ENCODE peak calls at places on chromosome 4, in four cellular contexts. K is fibroblast of the conjunctiva; E is coronary artery; N is central memory CD8-positive, alpha-beta T cell. X is an unnamed sample.

GRCh38 chr4:183171484-183172267 is 72.6 kb downstream of the WWC2 start:
- DNase-seq in N (no peak), K (no peak), E (no peak), X (no peak)

GRCh38 chr4:33162122-33162521 is 2442.0 kb downstream of the PCDH7 start:
- DNase-seq in K (no peak), N (no peak), E (no peak), X (no peak)

GRCh38 chr4:22457348-22457747 is 58.5 kb downstream of the ADGRA3 start:
- DNase-seq in K (no peak), E (no peak), N (no peak), X (no peak)

GRCh38 chr4:84814100-84814750 is 152.3 kb downstream of the WDFY3 start:
- DNase-seq in E (no peak), N (no peak), K (peak; percentile 75), X (peak; percentile 15)

GRCh38 chr4:113094802-113095201 is 45.3 kb downstream of the ANK2 start:
- DNase-seq in N (no peak), E (no peak), K (peak; percentile 13), X (no peak)

GRCh38 chr4:91961504-91961903 is 342.3 kb upstream of the GRID2 start:
- DNase-seq in N (no peak), K (no peak), E (no peak), X (no peak)

GRCh38 chr4:109067509-109068205 is 234.8 kb downstream of the COL25A1 start:
- DNase-seq in E (no peak), K (peak; percentile 64), N (no peak), X (no peak)

GRCh38 chr4:177349191-177349590 is 39.5 kb downstream of the NEIL3 start:
- DNase-seq in N (no peak), E (no peak), K (no peak), X (no peak)

GRCh38 chr4:84547211-84547610 is 35.7 kb upstream of the CDS1 start:
- DNase-seq in N (no peak), E (no peak), K (no peak), X (no peak)

GRCh38 chr4:7430368-7430964 is 4.3 kb downstream of the PSAPL1 start:
- DNase-seq in K (no peak), N (no peak), E (no peak), X (no peak)

GRCh38 chr4:32022071-32022470 is 1301.9 kb downstream of the PCDH7 start:
- DNase-seq in N (no peak), E (no peak), K (no peak), X (no peak)

GRCh38 chr4:163111588-163111987 is 55.1 kb downstream of the NAF1 start:
- DNase-seq in K (no peak), E (no peak), N (no peak), X (no peak)

GRCh38 chr4:73730292-73730691 is 10.1 kb upstream of the CXCL8 start:
- DNase-seq in E (no peak), K (no peak), N (no peak), X (no peak)

GRCh38 chr4:104811727-104812126 is 317.0 kb upstream of the CXXC4 start:
- DNase-seq in N (no peak), K (no peak), E (no peak), X (no peak)

X was measured in smooth muscle cell of the brain vasculature.